ENCODE peak calls at places on chromosomes 6 and 20, in ten cellular contexts. P is stimulated activated naive CD8-positive, alpha-beta T cell treated with anti-CD3 and anti-CD28 coated beads, Interleukin-15, amount 100 ng/mL, for 72 hours; C is activated CD8-positive, alpha-beta T cell treated with anti-CD3 and anti-CD28 coated beads, Interleukin-2, amount 10 ng/mL, durations not matched to agents 7 days and 5 days; G is GM23338; F is right lobe of liver; S is lower lobe of right lung; R is RWPE2; H is Panc1; N is gastroesophageal sphincter; L is left lobe of liver. T is an unnamed sample.

GRCh38 chr6:155085582-155086253 is 90.6 kb downstream of the TIAM2 start:
- ATAC-seq in P (no peak), C (no peak), G (no peak), F (no peak), S (no peak), R (peak; percentile 93), H (peak; percentile 69), N (no peak), L (no peak), T (no peak)

GRCh38 chr6:135298455-135298854 is 117.3 kb downstream of the MYB start:
- ATAC-seq in P (peak; percentile 64), C (no peak), G (no peak), F (no peak), S (no peak), R (no peak), H (no peak), N (no peak), L (no peak), T (peak; percentile 84)

GRCh38 chr20:34514897-34515483 is 1.2 kb upstream of the DYNLRB1 start:
- ATAC-seq in P (peak; percentile 19), C (peak; percentile 32), G (no peak), F (no peak), S (no peak), R (peak; percentile 24), H (peak; percentile 20), N (no peak), L (no peak), T (peak; percentile 23)

GRCh38 chr6:20377623-20378265 is 23.9 kb upstream of the E2F3 start:
- ATAC-seq in P (peak; percentile 66), C (no peak), G (no peak), F (no peak), S (no peak), R (peak; percentile 82), H (no peak), N (no peak), L (no peak), T (no peak)

GRCh38 chr6:161308075-161308655 is 34.3 kb upstream of the AGPAT4 start:
- ATAC-seq in P (no peak), C (no peak), G (no peak), F (no peak), S (no peak), R (no peak), H (no peak), N (no peak), L (no peak), T (no peak)

GRCh38 chr6:44524491-44525227 is 137.2 kb downstream of the CDC5L start:
- ATAC-seq in P (no peak), C (no peak), G (no peak), F (no peak), S (no peak), R (no peak), H (no peak), N (no peak), L (no peak), T (no peak)

GRCh38 chr20:2314759-2315439 is 19.1 kb downstream of the TGM3 start:
- ATAC-seq in P (no peak), C (no peak), G (no peak), F (no peak), S (peak; percentile 33), R (peak; percentile 21), H (no peak), N (peak; percentile 77), L (peak; percentile 4), T (no peak)

GRCh38 chr6:44721954-44722578 is 334.6 kb downstream of the CDC5L start:
- ATAC-seq in P (no peak), C (no peak), G (no peak), F (no peak), S (no peak), R (no peak), H (no peak), N (no peak), L (no peak), T (no peak)

GRCh38 chr20:25252686-25253421 is 5.0 kb downstream of the PYGB start:
- ATAC-seq in P (peak; percentile 64), C (no peak), G (no peak), F (no peak), S (no peak), R (no peak), H (no peak), N (no peak), L (no peak), T (no peak)

GRCh38 chr20:17725094-17725835 is 25.5 kb downstream of the BANF2 start:
- ATAC-seq in P (no peak), C (no peak), G (no peak), F (peak; percentile 36), S (peak; percentile 95), R (no peak), H (no peak), N (no peak), L (no peak), T (no peak)